ENCODE peak calls at places on chromosomes 3 and 15, in five cellular contexts. I, V, A, P and W are unnamed samples.

GRCh38 chr3:31377045-31377642 is 155.6 kb upstream of the STT3B start:
- DNase-seq in I (no peak), A (no peak), P (peak; percentile 35), V (peak; percentile 95), W (peak; percentile 29)

GRCh38 chr3:71784201-71784913 is 591 bp downstream of the PROK2 start:
- DNase-seq in P (no peak), V (no peak), I (no peak), A (peak; percentile 27), W (no peak)

GRCh38 chr3:120496278-120496975 is 45.6 kb upstream of the FSTL1 start:
- DNase-seq in A (no peak), I (no peak), V (no peak), P (peak; percentile 35), W (peak; percentile 75)

GRCh38 chr3:72482589-72483249 is 365.5 kb downstream of the SHQ1 start:
- DNase-seq in A (no peak), P (peak; percentile 86), V (no peak), I (peak; percentile 85), W (peak; percentile 71)

GRCh38 chr3:142447308-142447851 is 457 bp downstream of the XRN1 start:
- DNase-seq in V (peak; percentile 15), A (no peak), P (peak; percentile 58), I (peak; percentile 56), W (peak; percentile 43)

GRCh38 chr3:49803464-49804140 is 541 bp downstream of the INKA1 start:
- DNase-seq in P (peak; percentile 27), V (no peak), I (peak; percentile 25), A (peak; percentile 48), W (peak; percentile 33)

GRCh38 chr3:46396129-46396528 is 10.7 kb downstream of the CCR5AS start:
- DNase-seq in P (no peak), A (no peak), V (no peak), I (no peak), W (no peak)

GRCh38 chr3:169971522-169971921 is 4.9 kb downstream of the SEC62 start:
- DNase-seq in A (no peak), P (no peak), I (no peak), V (no peak), W (no peak)

GRCh38 chr3:32660634-32661033 is 24.4 kb upstream of the CNOT10 start:
- DNase-seq in A (no peak), I (no peak), P (no peak), V (no peak), W (no peak)

GRCh38 chr3:10883478-10884234 is 67.6 kb downstream of the SLC6A11 start:
- DNase-seq in P (no peak), A (peak; percentile 17), I (no peak), V (peak; percentile 8), W (no peak)

GRCh38 chr3:42712716-42713372 is 10.2 kb upstream of the HHATL start:
- DNase-seq in V (no peak), I (no peak), A (no peak), P (no peak), W (no peak)

GRCh38 chr3:141115752-141116541 is 64.8 kb downstream of the SPSB4 start:
- DNase-seq in V (no peak), A (no peak), P (no peak), I (no peak), W (peak; percentile 66)

GRCh38 chr15:29128671-29129070 is 141.0 kb downstream of the NSMCE3 start:
- DNase-seq in V (no peak), I (peak; percentile 2), A (no peak), P (no peak), W (no peak)

GRCh38 chr3:72862314-72863090 is 14.3 kb upstream of the SHQ1 start:
- DNase-seq in P (no peak), I (no peak), V (no peak), A (no peak), W (no peak)

GRCh38 chr3:34988296-34988695 is 651.0 kb upstream of the ARPP21 start:
- DNase-seq in V (no peak), I (no peak), A (no peak), P (no peak), W (no peak)

GRCh38 chr3:187016639-187017345 is 86.5 kb downstream of the ST6GAL1 start:
- DNase-seq in V (no peak), A (no peak), P (no peak), I (no peak), W (no peak)

GRCh38 chr3:67034371-67034770 is 36.3 kb downstream of the KBTBD8 start:
- DNase-seq in P (no peak), V (no peak), I (no peak), A (no peak), W (no peak)

GRCh38 chr3:107816082-107816481 is 274.7 kb downstream of the CD47 start:
- DNase-seq in V (no peak), P (peak; percentile 58), A (no peak), I (no peak), W (no peak)

GRCh38 chr3:132749786-132750185 is 27.6 kb upstream of the NPHP3 start:
- DNase-seq in A (no peak), I (no peak), P (no peak), V (no peak), W (no peak)

GRCh38 chr3:130759692-130760338 is 13.2 kb upstream of the PIK3R4 start:
- DNase-seq in V (peak; percentile 34), A (peak; percentile 32), I (peak; percentile 63), P (peak; percentile 59), W (peak; percentile 34)

GRCh38 chr15:99447497-99448371 is 118.0 kb upstream of the MEF2A start:
- DNase-seq in P (no peak), V (no peak), I (no peak), A (no peak), W (no peak)

GRCh38 chr3:120224249-120224648 is 60.8 kb downstream of the GPR156 start:
- DNase-seq in P (no peak), I (no peak), V (no peak), A (no peak), W (no peak)

GRCh38 chr3:139935071-139935865 is at the start of gene CLSTN2:
- DNase-seq in P (peak; percentile 74), I (peak; percentile 78), V (no peak), A (peak; percentile 75), W (peak; percentile 68)

GRCh38 chr3:88876724-88877123 is 230.7 kb upstream of the EPHA3 start:
- DNase-seq in V (no peak), I (no peak), P (no peak), A (no peak), W (no peak)

GRCh38 chr3:133038089-133038730 is at the start of gene TMEM108:
- DNase-seq in A (peak; percentile 87), P (peak; percentile 91), V (no peak), I (peak; percentile 84), W (peak; percentile 79)

GRCh38 chr3:146536681-146537080 is 7.7 kb downstream of the PLSCR1 start:
- DNase-seq in V (no peak), I (no peak), P (no peak), A (no peak), W (no peak)
- H3K4me3 ChIP-seq in V (no peak overlapping the region), I (no peak overlapping the region), P (no peak overlapping the region), A (no peak overlapping the region), W (no peak overlapping the region)

GRCh38 chr3:127423856-127424765 is 136.3 kb upstream of the PRR20G start:
- DNase-seq in I (no peak), P (no peak), A (no peak), V (no peak), W (no peak)
- H3K27me3 ChIP-seq in I (no peaks in the 10 kb centered on the region), P (peaks cover 20% of the 10 kb centered on the region), A (no peaks in the 10 kb centered on the region), V (peaks cover 9% of the 10 kb centered on the region), W (peaks cover 13% of the 10 kb centered on the region)

GRCh38 chr3:99084156-99084555 is 182.7 kb upstream of the DCBLD2 start:
- DNase-seq in A (no peak), P (no peak), V (no peak), I (no peak), W (no peak)
- H3K9me3 ChIP-seq in A (no peaks in the 10 kb centered on the region), P (no peaks in the 10 kb centered on the region), V (no peaks in the 10 kb centered on the region), I (no peaks in the 10 kb centered on the region), W (no peaks in the 10 kb centered on the region)

GRCh38 chr15:101127503-101128076 is 124.3 kb downstream of the CHSY1 start:
- DNase-seq in V (peak; percentile 15), I (peak; percentile 37), P (peak; percentile 85), A (no peak), W (peak; percentile 99)
- H3K4me3 ChIP-seq in V (peak overlapping the region; percentile 4), I (no peak overlapping the region), P (no peak overlapping the region), A (no peak overlapping the region), W (peak overlapping the region; percentile 2)

DNA sequence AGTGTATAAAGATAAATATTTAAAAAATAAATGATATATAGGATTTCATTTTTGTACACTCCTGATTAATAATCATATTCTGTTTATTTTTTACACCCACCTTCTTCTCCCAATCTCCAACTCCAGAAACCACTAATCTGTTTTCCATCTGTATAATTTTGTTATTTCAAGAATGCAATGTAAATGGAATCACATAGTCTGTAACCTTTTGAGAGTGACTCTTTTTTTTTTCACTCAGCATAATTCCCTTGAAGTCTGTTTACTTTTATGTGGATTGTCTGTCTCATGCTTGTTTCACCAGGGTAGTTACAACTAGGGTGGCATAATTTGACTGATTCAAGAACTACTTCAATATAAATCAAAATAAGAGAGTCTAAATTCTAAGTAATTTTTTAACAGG is 19.6 kb upstream of the MFSD1 start:
- DNase-seq in V (no peak), I (no peak), P (no peak), A (no peak), W (no peak)
- H3K27me3 ChIP-seq in V (no peaks in the 10 kb centered on the region), I (no peaks in the 10 kb centered on the region), P (no peaks in the 10 kb centered on the region), A (no peaks in the 10 kb centered on the region), W (no peaks in the 10 kb centered on the region)